ENCODE peak calls at places on chromosomes 13 and 19, in four cellular contexts. S is AG08396, Z is NCI-H1436 treated with DMSO at 0.1 percent for 48 hours, C is body of pancreas. A is an unnamed sample.

GRCh38 chr13:20708216-20708615 is 4.7 kb downstream of the IL17D start:
- DNase-seq in C (no peak), Z (no peak), S (no peak), A (no peak)

GRCh38 chr13:26498524-26499208 is 58.8 kb upstream of the WASF3 start:
- DNase-seq in S (no peak), Z (no peak), C (no peak), A (no peak)

GRCh38 chr13:44158741-44159632 is 214.6 kb upstream of the SERP2 start:
- DNase-seq in Z (no peak), S (no peak), C (no peak), A (no peak)

GRCh38 chr13:95106562-95106961 is 194.7 kb downstream of the ABCC4 start:
- DNase-seq in C (no peak), Z (no peak), S (no peak), A (no peak)

GRCh38 chr13:26785845-26786630 is 25.5 kb upstream of the GPR12 start:
- DNase-seq in C (peak; percentile 21), Z (peak; percentile 32), S (no peak), A (no peak)

GRCh38 chr19:2261438-2262172 is 5.4 kb upstream of the JSRP1 start:
- DNase-seq in S (no peak), C (peak; percentile 53), Z (no peak), A (no peak)

GRCh38 chr19:42247631-42248199 is 5.3 kb upstream of the GSK3A start:
- DNase-seq in S (no peak), Z (no peak), C (no peak), A (no peak)

GRCh38 chr19:58519087-58519354 is 589 bp downstream of the ZBTB45 start:
- DNase-seq in S (peak; percentile 87), Z (no peak), C (peak; percentile 69), A (peak; percentile 25)

GRCh38 chr13:43057653-43058317 is 34.4 kb downstream of the DNAJC15 start:
- DNase-seq in Z (no peak), C (no peak), S (no peak), A (no peak)

GRCh38 chr19:8515317-8515716 is 1.4 kb upstream of the ZNF414 start:
- DNase-seq in S (no peak), C (no peak), Z (no peak), A (no peak)

GRCh38 chr19:55484571-55485438 is at the start of gene NAT14:
- DNase-seq in C (peak; percentile 45), S (peak; percentile 93), Z (no peak), A (no peak)

GRCh38 chr19:12867120-12868099 is 13.8 kb downstream of the DNASE2 start:
- DNase-seq in C (peak; percentile 70), S (peak; percentile 93), Z (no peak), A (no peak)

GRCh38 chr19:20038358-20039202 is 725 bp downstream of the ZNF682 start:
- DNase-seq in S (no peak), C (no peak), Z (no peak), A (no peak)

GRCh38 chr13:80168089-80168850 is 172.7 kb downstream of the SPRY2 start:
- DNase-seq in S (no peak), Z (no peak), C (peak; percentile 14), A (no peak)

GRCh38 chr13:33000365-33000764 is 15.9 kb upstream of the KL start:
- DNase-seq in Z (no peak), S (no peak), C (no peak), A (no peak)

GRCh38 chr13:82636119-82636518 is 1246.2 kb downstream of the SLITRK1 start:
- DNase-seq in C (no peak), Z (no peak), S (no peak), A (no peak)

GRCh38 chr13:29594310-29594709 is 1.2 kb downstream of the SLC7A1 start:
- DNase-seq in Z (no peak), C (peak; percentile 69), S (peak; percentile 69), A (no peak)

GRCh38 chr13:101698400-101698799 is 245.9 kb downstream of the ITGBL1 start:
- DNase-seq in C (no peak), Z (no peak), S (no peak), A (no peak)